ENCODE peak calls at places on chromosomes 5 and 9, in four cellular contexts. V is gastrocnemius medialis; Y is colonic mucosa; B is CD8-positive, alpha-beta memory T cell. R is an unnamed sample.

GRCh38 chr5:96614110-96614691 is 48.0 kb upstream of the CAST start:
- DNase-seq in Y (peak), B (peak), V (peak), R (peak)

GRCh38 chr5:170923910-170924620 is 62.2 kb downstream of the RANBP17 start:
- DNase-seq in Y (no peak), B (no peak), V (no peak), R (no peak)

GRCh38 chr5:173925449-173926071 is 37.4 kb downstream of the CPEB4 start:
- DNase-seq in Y (peak), V (peak), B (peak), R (no peak)

GRCh38 chr5:56838409-56839039 is 23.2 kb downstream of the MAP3K1 start:
- DNase-seq in B (no peak), Y (no peak), V (no peak), R (no peak)

GRCh38 chr5:65137631-65138030 is 344.1 kb downstream of the ADAMTS6 start:
- DNase-seq in B (no peak), V (no peak), Y (peak), R (no peak)

GRCh38 chr5:77963795-77964194 is 187.7 kb upstream of the TBCA start:
- DNase-seq in Y (no peak), V (no peak), B (no peak), R (no peak)

GRCh38 chr9:93582115-93582514 is 5.7 kb downstream of the PHF2 start:
- DNase-seq in V (no peak), B (no peak), Y (peak), R (no peak)

GRCh38 chr5:141883184-141883947 is 5.2 kb upstream of the PCDH1 start:
- DNase-seq in B (no peak), Y (no peak), V (no peak), R (peak)

GRCh38 chr5:80124111-80124510 is 89.0 kb downstream of the THBS4 start:
- DNase-seq in Y (no peak), B (no peak), V (no peak), R (no peak)

GRCh38 chr5:115850771-115851416 is 9.2 kb downstream of the AP3S1 start:
- DNase-seq in Y (no peak), V (no peak), B (no peak), R (no peak)
- H3K27ac ChIP-seq in Y (no peak), V (no peak), B (no peak), R (no peak)

GRCh38 chr9:16951503-16951902 is 81.0 kb upstream of the BNC2 start:
- DNase-seq in Y (no peak), B (no peak), V (no peak), R (no peak)
- H3K27ac ChIP-seq in Y (no peak), B (no peak), V (no peak), R (no peak)

GRCh38 chr5:61949680-61950435 is 356.1 kb upstream of the KIF2A start:
- DNase-seq in V (no peak), B (no peak), Y (no peak), R (no peak)
- H3K27ac ChIP-seq in V (no peak), B (no peak), Y (no peak), R (peak)

DNA sequence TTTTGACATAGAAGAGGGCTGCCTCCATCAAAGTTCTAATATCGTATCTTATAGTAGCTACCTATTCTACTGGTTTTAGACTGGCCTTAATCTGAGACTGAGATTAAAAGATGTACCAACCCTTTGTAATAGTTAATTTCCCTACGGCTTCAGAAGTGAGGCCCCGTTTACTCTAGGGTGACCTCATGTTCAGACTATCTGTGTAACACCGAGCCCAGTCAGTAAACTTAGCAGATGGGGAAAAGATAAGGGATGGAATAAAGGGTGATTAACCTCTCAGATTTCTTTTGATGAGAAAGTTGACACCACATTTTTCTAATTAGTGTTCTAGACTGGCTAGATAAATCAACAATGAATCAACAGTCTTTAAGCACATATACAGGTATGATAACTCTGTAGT is 283.1 kb downstream of the KCTD16 start:
- DNase-seq in Y (no peak), B (no peak), V (no peak), R (no peak)
- H3K27ac ChIP-seq in Y (no peak), B (no peak), V (no peak), R (no peak)

R was measured in caudate nucleus.